ENCODE peak calls at places on chromosome 19, in five cellular contexts. S is mesendoderm, L is neuronal stem cell, O is H9, J is mesenchymal stem cell. W is an unnamed sample.

GRCh38 chr19:37953576-37954303 is 46.7 kb downstream of the SIPA1L3 start:
- DNase-seq in O (no peak), S (peak), L (peak), J (no peak), W (peak)

GRCh38 chr19:10132848-10133350 is 13.2 kb upstream of the EIF3G start:
- DNase-seq in L (no peak), O (no peak), S (no peak), J (no peak), W (no peak)

GRCh38 chr19:53907193-53907581 is 1.9 kb upstream of the CACNG7 start:
- DNase-seq in L (no peak), J (no peak), S (no peak), O (peak), W (no peak)

GRCh38 chr19:43639507-43640423 is at the start of gene CADM4:
- DNase-seq in L (peak), S (no peak), J (no peak), O (peak), W (peak)

GRCh38 chr19:29683009-29683408 is 17.7 kb downstream of the PLEKHF1 start:
- DNase-seq in L (peak), O (no peak), J (no peak), S (no peak), W (no peak)

GRCh38 chr19:54952591-54953344 is 5.4 kb upstream of the NLRP7 start:
- DNase-seq in J (no peak), S (peak), L (peak), O (no peak), W (peak)

GRCh38 chr19:43984687-43985000 is 656 bp downstream of the ZNF155 start:
- DNase-seq in S (no peak), O (no peak), J (no peak), L (no peak), W (no peak)

GRCh38 chr19:14473073-14473790 is 1.9 kb downstream of the PTGER1 start:
- DNase-seq in S (no peak), J (no peak), L (no peak), O (peak), W (no peak)

GRCh38 chr19:44746946-44747738 is 1.4 kb upstream of the BCL3 start:
- DNase-seq in J (peak), S (peak), L (peak), O (peak), W (peak)

GRCh38 chr19:16626796-16627193 is 1.2 kb downstream of the MED26 start:
- DNase-seq in L (no peak), O (no peak), S (no peak), J (no peak), W (no peak)

GRCh38 chr19:34673590-34673989 is 3.4 kb downstream of the SCGB2B2 start:
- DNase-seq in O (no peak), J (no peak), L (no peak), S (no peak), W (no peak)

GRCh38 chr19:7981199-7981598 is 24.2 kb downstream of the ELAVL1 start:
- DNase-seq in O (no peak), S (no peak), J (no peak), L (no peak), W (no peak)

GRCh38 chr19:45075215-45076028 is 856 bp downstream of the ZNF296 start:
- DNase-seq in O (peak), S (peak), L (no peak), J (no peak), W (peak)

GRCh38 chr19:15776264-15776663 is 11.2 kb upstream of the OR10H5 start:
- DNase-seq in L (no peak), J (no peak), S (no peak), O (no peak), W (no peak)

GRCh38 chr19:50173144-50173543 is 10.1 kb upstream of the IZUMO2 start:
- DNase-seq in O (no peak), J (no peak), S (peak), L (no peak), W (peak)

GRCh38 chr19:39001016-39001415 is 25.5 kb upstream of the FBXO17 start:
- DNase-seq in J (no peak), L (no peak), S (no peak), O (no peak), W (no peak)

GRCh38 chr19:7917292-7918061 is 2.7 kb upstream of the SNAPC2 start:
- DNase-seq in J (peak), L (no peak), O (peak), S (peak), W (peak)

GRCh38 chr19:10686661-10687517 is 14.3 kb upstream of the QTRT1 start:
- DNase-seq in L (no peak), S (no peak), O (no peak), J (no peak), W (no peak)

GRCh38 chr19:44596428-44597130 is 16.8 kb upstream of the IGSF23 start:
- DNase-seq in L (no peak), J (no peak), S (no peak), O (no peak), W (no peak)

GRCh38 chr19:4474504-4475136 is 2.5 kb downstream of the HDGFL2 start:
- DNase-seq in L (peak), S (peak), J (peak), O (peak), W (no peak)

GRCh38 chr19:35789978-35790944 is 14.9 kb downstream of the ARHGAP33 start:
- DNase-seq in J (no peak), S (no peak), O (peak), L (no peak), W (no peak)

GRCh38 chr19:1221141-1221903 is 15.7 kb downstream of the STK11 start:
- DNase-seq in J (peak), L (no peak), S (no peak), O (no peak), W (peak)

DNA sequence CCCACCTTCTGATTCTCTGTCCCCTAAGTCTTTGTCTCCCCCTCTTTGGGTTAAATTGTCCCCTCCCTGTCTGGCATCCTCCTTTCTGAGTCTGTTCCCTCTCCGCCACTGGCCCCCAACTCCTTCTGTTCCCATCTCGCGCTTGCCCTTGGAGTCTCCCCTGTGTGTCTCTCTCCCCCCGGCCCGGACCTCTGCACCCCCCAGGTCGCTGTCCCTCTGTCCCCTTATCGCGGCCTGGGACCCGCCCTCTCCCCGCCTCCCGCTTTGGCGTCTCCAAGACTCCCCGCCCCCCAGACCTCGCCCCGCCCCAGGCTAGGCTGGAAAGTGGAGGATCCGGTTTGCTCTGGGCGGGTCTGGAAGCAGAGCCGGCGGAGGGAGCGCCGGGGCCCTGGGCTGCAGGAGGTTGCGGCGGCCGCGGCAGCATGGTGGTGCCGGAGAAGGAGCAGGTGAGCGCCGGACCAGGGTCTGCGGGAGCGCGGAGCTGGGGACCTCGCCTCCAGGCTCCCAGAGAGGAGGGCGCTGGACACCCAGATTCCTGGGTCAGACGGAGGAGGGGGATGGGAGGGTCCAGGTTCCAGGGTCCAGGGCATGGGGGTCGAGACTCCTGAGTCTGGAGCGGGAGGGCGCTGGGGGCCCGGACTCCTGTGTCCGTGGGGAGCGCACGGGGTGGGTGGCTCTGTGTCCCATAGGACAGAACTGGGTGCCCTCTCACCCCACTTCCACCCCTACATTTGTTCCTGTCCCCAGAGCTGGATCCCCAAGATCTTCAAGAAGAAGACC is at the start of gene TRPM4:
- DNase-seq in O (peak), J (peak), S (peak), L (peak), W (peak)
- H2AK5ac ChIP-seq in O (no peak), J (peak), S (no peak), L (peak), W (peak)

GRCh38 chr19:3358392-3358918 is 7.9 kb upstream of the NFIC start:
- DNase-seq in L (no peak), O (no peak), J (no peak), S (no peak), W (no peak)
- H3K23ac ChIP-seq in L (peak), O (no peak), J (no peak), S (no peak), W (no peak)

DNA sequence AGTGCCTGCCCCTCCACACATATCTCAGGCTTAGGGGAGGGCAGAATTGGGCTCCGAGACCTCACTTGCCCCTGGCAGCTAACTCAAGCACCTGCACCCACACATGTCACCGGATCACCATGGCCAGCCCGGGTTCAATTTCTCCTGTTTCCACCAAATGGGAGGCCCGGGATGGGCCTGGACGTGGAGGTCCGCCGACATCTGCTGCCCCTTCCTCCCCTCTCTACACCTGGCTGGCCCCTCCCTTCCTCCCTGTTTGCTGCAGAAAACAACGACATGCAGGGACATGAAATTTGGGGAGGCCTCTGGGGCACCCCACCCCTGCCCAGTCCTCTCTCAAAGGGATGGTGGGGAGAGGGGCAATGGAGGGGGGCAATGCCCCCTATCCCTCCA is 1.3 kb downstream of the PRKD2 start:
- DNase-seq in S (no peak), O (no peak), J (no peak), L (no peak), W (no peak)
- H2AK5ac ChIP-seq in S (no peak), O (no peak), J (no peak), L (peak), W (no peak)

GRCh38 chr19:2329528-2329927 is 1.0 kb downstream of the SPPL2B start:
- DNase-seq in J (no peak), O (no peak), S (no peak), L (peak), W (no peak)
- H3K23ac ChIP-seq in J (no peak), O (no peak), S (no peak), L (peak), W (no peak)

DNA sequence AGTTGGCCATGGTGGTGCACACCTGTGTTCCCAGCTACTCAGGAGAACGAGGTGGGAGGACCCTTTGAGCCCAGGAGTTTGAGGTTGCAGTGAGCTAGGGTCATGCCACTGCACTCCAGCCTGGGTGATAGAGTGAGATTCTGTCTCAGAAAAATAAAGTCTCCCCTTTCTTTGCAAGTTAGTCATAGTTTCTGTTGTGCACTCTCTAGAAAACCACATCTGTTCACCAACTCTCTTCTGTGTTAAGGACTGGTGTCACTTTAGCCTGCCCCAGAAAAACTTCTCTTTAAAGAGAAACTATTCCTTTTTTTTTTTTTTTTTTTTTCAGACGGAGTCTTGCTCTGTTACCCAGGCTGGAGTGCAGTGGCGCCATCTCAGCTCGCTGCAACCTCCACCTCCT is 4.9 kb upstream of the CHST8 start:
- DNase-seq in S (no peak), J (no peak), O (no peak), L (no peak), W (no peak)
- H2AK5ac ChIP-seq in S (no peak), J (no peak), O (no peak), L (no peak), W (no peak)

GRCh38 chr19:41959056-41960053 is at the start of gene RABAC1:
- DNase-seq in O (peak), J (peak), L (peak), S (peak), W (peak)
- H3K23ac ChIP-seq in O (no peak), J (peak), L (peak), S (peak), W (no peak)

DNA sequence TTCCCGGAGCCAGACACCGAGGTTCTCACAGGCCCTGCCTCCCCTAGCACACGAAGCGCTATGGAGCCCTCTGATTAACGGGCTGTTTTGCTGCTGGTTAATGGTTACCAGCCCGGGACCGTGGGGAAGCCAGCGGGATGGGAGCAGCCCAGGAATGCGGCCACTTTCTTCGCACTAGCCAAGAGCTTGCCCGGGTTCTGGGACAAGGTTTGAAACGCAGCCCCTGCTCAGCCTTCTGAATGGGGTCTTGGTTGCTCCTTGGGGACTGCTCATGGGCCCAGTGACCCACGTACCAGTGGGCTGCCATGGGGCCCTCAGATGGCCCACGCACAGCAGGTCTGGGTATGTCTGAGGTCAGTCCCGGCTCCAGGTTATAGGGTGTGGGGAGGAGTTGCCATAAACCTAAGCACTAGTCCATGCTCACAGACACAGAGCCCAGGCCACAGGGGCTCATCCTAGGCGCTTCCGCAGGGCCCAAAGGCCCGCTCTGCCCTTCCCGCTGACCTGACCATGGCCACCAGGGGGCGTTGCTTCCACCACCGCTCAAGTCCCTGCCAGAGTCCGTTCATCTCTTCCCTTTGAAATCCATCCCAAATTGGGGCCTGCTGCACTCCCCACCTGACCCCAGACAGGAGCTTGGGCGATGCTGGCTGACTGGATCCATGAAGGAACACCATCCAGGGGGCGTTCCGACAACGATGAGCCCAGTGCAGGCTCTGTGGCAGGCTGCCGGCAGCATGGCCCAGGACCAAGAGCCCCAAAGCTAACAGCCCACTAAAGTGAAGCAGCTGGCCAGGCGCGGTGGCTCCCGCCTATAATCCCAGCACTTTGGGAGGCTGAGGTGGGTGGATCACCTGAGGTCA is 31.5 kb upstream of the ISYNA1 start:
- DNase-seq in L (no peak), J (peak), O (peak), S (peak), W (peak)
- H2AK5ac ChIP-seq in L (peak), J (peak), O (no peak), S (no peak), W (no peak)

GRCh38 chr19:58380736-58381459 is at the start of gene ZNF837:
- DNase-seq in L (peak), O (peak), J (peak), S (peak), W (peak)
- H3K23ac ChIP-seq in L (peak), O (no peak), J (no peak), S (no peak), W (no peak)

DNA sequence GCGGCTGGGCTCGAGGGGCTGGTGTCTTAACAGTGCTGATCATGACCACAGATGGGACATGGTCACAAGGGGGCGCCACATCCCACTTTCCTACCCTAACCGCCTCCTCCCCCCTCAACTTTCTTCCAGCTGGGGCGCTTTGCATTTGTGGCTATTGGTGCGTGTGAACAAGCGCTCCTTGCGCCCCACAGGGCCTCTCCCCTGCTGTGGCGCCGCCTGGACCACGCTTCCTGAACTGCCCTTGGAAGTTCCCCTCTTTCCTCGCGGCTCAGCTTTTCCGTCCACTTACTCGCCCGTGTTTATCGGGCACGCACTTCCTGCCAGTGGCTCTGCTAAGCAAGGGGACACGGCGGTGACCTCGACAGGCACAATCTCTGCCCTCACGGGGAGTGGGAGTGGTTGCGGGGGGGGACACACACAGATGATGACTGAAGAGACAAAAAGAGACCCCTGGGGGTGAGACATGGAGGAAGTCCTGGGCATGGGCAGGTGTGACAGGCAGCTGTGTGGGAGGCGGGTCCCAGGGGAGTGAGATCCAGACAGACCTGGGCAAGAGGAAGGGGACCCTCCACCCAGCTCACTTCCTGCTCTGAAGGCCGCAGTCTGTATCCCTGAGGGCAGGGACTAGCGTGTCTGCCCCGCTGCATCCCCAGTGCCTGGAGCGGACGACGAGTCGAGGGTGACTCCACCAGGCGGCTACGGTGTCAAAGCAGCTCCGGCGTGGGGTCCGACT is 40.3 kb downstream of the ZNF787 start:
- DNase-seq in O (peak), L (peak), S (peak), J (peak), W (peak)
- H2AK5ac ChIP-seq in O (no peak), L (no peak), S (no peak), J (no peak), W (no peak)

GRCh38 chr19:40803857-40804782 is 5.1 kb downstream of the EGLN2 start:
- DNase-seq in S (peak), J (no peak), O (peak), L (no peak), W (no peak)
- H3K23ac ChIP-seq in S (no peak), J (no peak), O (no peak), L (peak), W (no peak)

W was measured in trophoblast cell.